ENCODE peak calls at places on chromosomes 6 and 20, in six cellular contexts. M, Q, C, I, B and A are unnamed samples.

GRCh38 chr6:105781248-105781647 is 304.9 kb upstream of the PRDM1 start:
- DNase-seq in M (peak), Q (no peak), C (no peak), I (no peak), B (no peak), A (no peak)

GRCh38 chr20:14481863-14482262 is 144.5 kb upstream of the FLRT3 start:
- DNase-seq in M (no peak), Q (peak), C (no peak), I (no peak), B (no peak), A (no peak)

GRCh38 chr6:37516076-37516919 is 16.6 kb upstream of the CCDC167 start:
- DNase-seq in M (no peak), Q (no peak), C (no peak), I (peak), B (peak), A (peak)

GRCh38 chr6:9204171-9204570 is 768.8 kb upstream of the SLC35B3 start:
- DNase-seq in M (no peak), Q (peak), C (peak), I (no peak), B (no peak), A (no peak)

GRCh38 chr6:83708970-83709747 is at the start of gene SNAP91:
- DNase-seq in M (no peak), Q (no peak), C (peak), I (peak), B (no peak), A (no peak)

GRCh38 chr20:62155428-62156253 is 12.1 kb downstream of the SS18L1 start:
- DNase-seq in M (no peak), Q (peak), C (no peak), I (no peak), B (no peak), A (peak)

GRCh38 chr20:58693226-58694006 is 816 bp downstream of the NPEPL1 start:
- DNase-seq in M (no peak), Q (no peak), C (peak), I (no peak), B (no peak), A (no peak)

GRCh38 chr20:11130554-11131166 is 456.9 kb upstream of the JAG1 start:
- DNase-seq in M (no peak), Q (no peak), C (no peak), I (no peak), B (peak), A (no peak)

GRCh38 chr6:161668665-161669064 is 394.8 kb upstream of the AGPAT4 start:
- DNase-seq in M (no peak), Q (no peak), C (no peak), I (no peak), B (no peak), A (no peak)

GRCh38 chr20:24469116-24470030 is at the start of gene SYNDIG1:
- DNase-seq in M (no peak), Q (no peak), C (peak), I (peak), B (no peak), A (no peak)

GRCh38 chr6:139336488-139336887 is 38.0 kb downstream of the CITED2 start:
- DNase-seq in M (no peak), Q (peak), C (no peak), I (no peak), B (no peak), A (no peak)

GRCh38 chr6:158414900-158415299 is 102.6 kb downstream of the TULP4 start:
- DNase-seq in M (no peak), Q (peak), C (no peak), I (no peak), B (no peak), A (no peak)

GRCh38 chr6:113960795-113961194 is 10.2 kb downstream of the HDAC2 start:
- DNase-seq in M (no peak), Q (no peak), C (no peak), I (no peak), B (no peak), A (no peak)

GRCh38 chr20:35555951-35556645 is 14.2 kb downstream of the ERGIC3 start:
- DNase-seq in M (no peak), Q (no peak), C (no peak), I (no peak), B (no peak), A (no peak)

GRCh38 chr6:44166591-44167184 is 8.1 kb downstream of the CAPN11 start:
- DNase-seq in M (peak), Q (no peak), C (no peak), I (no peak), B (no peak), A (no peak)

GRCh38 chr20:56839791-56840190 is 210.7 kb downstream of the TFAP2C start:
- DNase-seq in M (no peak), Q (no peak), C (no peak), I (no peak), B (no peak), A (no peak)

GRCh38 chr20:62735331-62735821 is 26.7 kb downstream of the NTSR1 start:
- DNase-seq in M (peak), Q (no peak), C (no peak), I (no peak), B (no peak), A (no peak)

GRCh38 chr6:5096482-5096881 is 11.3 kb downstream of the PPP1R3G start:
- DNase-seq in M (peak), Q (no peak), C (no peak), I (no peak), B (no peak), A (no peak)

GRCh38 chr20:45377191-45377775 is 842 bp downstream of the TP53TG5 start:
- DNase-seq in M (no peak), Q (no peak), C (no peak), I (no peak), B (no peak), A (no peak)

GRCh38 chr6:159996626-159997497 is 28.0 kb downstream of the IGF2R start:
- DNase-seq in M (no peak), Q (no peak), C (no peak), I (no peak), B (no peak), A (no peak)

GRCh38 chr6:93040375-93040774 is 379.0 kb downstream of the EPHA7 start:
- DNase-seq in M (no peak), Q (no peak), C (no peak), I (no peak), B (no peak), A (no peak)

GRCh38 chr6:42140051-42140450 is 2.4 kb downstream of the C6orf132 start:
- DNase-seq in M (no peak), Q (no peak), C (peak), I (no peak), B (no peak), A (no peak)

GRCh38 chr20:50456452-50457324 is 53.5 kb upstream of the PTPN1 start:
- DNase-seq in M (no peak), Q (no peak), C (no peak), I (peak), B (no peak), A (no peak)

GRCh38 chr20:62186887-62187866 is 4.3 kb downstream of the MTG2 start:
- DNase-seq in M (no peak), Q (peak), C (no peak), I (no peak), B (no peak), A (no peak)

GRCh38 chr20:51275816-51276215 is 252.9 kb upstream of the KCNG1 start:
- DNase-seq in M (no peak), Q (peak), C (no peak), I (no peak), B (no peak), A (no peak)

GRCh38 chr20:37464173-37464572 is 56.9 kb upstream of the NNAT start:
- DNase-seq in M (no peak), Q (no peak), C (no peak), I (no peak), B (no peak), A (no peak)

GRCh38 chr6:169931223-169931760 is 179.9 kb downstream of the ERMARD start:
- DNase-seq in M (no peak), Q (no peak), C (no peak), I (no peak), B (no peak), A (no peak)
- TF ChIP-seq SMC3 in M (no peak), Q (no peak), C (no peak), I (no peak), B (no peak), A (no peak)

DNA sequence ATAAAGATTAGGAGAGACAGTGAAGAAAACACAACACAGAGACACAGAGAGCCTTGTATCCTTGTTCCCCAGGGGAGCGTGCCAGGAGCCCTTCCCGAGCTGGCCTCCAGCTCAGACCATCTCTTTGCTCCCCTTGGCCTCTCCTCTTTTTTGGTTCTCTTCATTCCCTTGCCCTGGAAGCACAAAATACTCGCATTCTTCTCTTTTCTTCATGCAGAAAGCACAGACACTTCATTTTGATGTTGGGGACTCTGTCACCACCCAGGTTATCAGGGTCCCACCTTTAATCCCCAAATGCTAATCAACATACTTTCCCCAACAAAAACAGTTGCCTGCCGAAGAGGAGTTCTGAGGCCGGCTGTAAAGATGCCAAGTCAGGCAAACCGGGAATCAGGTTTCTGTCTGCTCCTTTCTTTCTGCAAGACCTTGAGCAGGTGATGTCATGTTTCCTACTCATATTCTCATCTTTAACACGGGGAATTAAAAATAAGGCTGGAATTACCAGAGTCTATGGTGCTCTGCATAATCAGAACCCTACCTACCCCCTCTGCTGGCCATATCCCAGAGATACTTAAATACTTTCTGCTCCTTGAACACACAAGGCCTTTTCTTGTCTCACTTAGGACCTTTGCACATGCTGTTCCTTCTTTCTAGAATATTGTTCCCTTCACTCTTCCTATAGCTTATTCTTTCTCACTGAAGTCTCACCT is 21.7 kb downstream of the TGM6 start:
- DNase-seq in M (no peak), Q (peak), C (peak), I (peak), B (no peak), A (peak)
- TF ChIP-seq SMC3 in M (no peak), Q (peak), C (peak), I (no peak), B (peak), A (peak)

GRCh38 chr20:17480696-17481095 is 50.5 kb downstream of the BFSP1 start:
- DNase-seq in M (no peak), Q (no peak), C (no peak), I (no peak), B (no peak), A (no peak)
- TF ChIP-seq SMC3 in M (no peak), Q (no peak), C (no peak), I (no peak), B (no peak), A (no peak)

DNA sequence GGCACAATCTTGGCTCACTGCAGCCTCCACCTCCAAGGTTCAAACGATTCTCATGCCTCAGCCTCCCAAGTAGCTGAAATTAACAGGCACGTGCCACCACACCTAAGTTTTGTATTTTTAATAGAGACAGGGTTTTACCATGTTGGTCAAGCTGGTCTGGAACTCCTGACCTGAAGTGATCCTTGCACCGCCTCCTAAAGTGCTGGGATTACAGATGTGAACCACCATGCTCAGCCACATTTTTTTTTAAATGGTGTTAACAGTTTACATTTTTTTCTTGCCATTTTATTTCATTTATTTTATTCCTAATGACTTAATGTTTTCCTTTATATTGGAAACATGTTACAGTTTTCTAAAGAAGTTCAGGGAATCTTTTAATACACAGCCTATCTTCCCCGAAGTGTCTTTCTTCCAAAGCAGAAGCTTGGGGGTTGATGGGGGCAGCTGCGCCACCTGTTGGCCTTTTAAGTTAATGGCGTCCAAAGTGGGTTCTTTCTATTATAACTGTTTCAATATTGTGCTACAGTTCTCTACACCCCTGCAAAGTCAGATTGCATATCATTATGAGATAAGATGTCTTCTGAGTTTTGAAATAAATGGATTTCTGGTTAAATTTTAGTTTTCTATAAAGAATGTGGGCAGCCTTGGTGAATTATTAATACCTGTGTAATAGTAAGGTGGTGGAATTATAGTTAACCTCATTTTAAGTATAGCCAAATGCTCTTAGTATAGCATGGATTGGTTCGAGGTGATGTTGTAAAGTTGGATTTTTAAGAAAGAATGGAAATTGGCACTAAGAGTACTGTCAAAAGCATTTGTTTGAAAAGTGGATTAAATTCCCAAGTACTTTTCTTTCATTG is 42.0 kb upstream of the PLCG1 start:
- DNase-seq in M (peak), Q (peak), C (peak), I (peak), B (no peak), A (peak)
- TF ChIP-seq SMC3 in M (peak), Q (peak), C (peak), I (peak), B (peak), A (peak)

GRCh38 chr6:52514514-52514913 is 62.3 kb downstream of the TRAM2 start:
- DNase-seq in M (peak), Q (peak), C (peak), I (no peak), B (no peak), A (no peak)
- TF ChIP-seq SMC3 in M (no peak), Q (no peak), C (no peak), I (no peak), B (no peak), A (no peak)

GRCh38 chr20:40535816-40536215 is 153.2 kb downstream of the MAFB start:
- DNase-seq in M (no peak), Q (no peak), C (no peak), I (no peak), B (no peak), A (no peak)

GRCh38 chr20:40536866-40537265 is 152.2 kb downstream of the MAFB start:
- DNase-seq in M (no peak), Q (no peak), C (no peak), I (no peak), B (no peak), A (no peak)

GRCh38 chr20:40532103-40532502 is 156.9 kb downstream of the MAFB start:
- DNase-seq in M (peak), Q (no peak), C (peak), I (no peak), B (no peak), A (peak)
- TF ChIP-seq SMC3 in M (peak), Q (no peak), C (no peak), I (no peak), B (peak), A (no peak)

GRCh38 chr6:3910264-3910663 is 61.1 kb downstream of the FAM50B start:
- DNase-seq in M (no peak), Q (no peak), C (no peak), I (no peak), B (no peak), A (no peak)

GRCh38 chr6:3912366-3913076 is 63.3 kb downstream of the FAM50B start:
- DNase-seq in M (no peak), Q (peak), C (no peak), I (no peak), B (no peak), A (peak)

GRCh38 chr6:3911130-3911529 is 62.0 kb downstream of the FAM50B start:
- DNase-seq in M (no peak), Q (no peak), C (no peak), I (no peak), B (no peak), A (no peak)

GRCh38 chr6:3913077-3913957 is 64.1 kb downstream of the FAM50B start:
- DNase-seq in M (peak), Q (peak), C (peak), I (no peak), B (no peak), A (peak)

GRCh38 chr6:3911614-3912336 is 62.6 kb downstream of the FAM50B start:
- DNase-seq in M (peak), Q (peak), C (peak), I (peak), B (no peak), A (peak)
- TF ChIP-seq SMC3 in M (no peak), Q (no peak), C (peak), I (no peak), B (no peak), A (peak)

GRCh38 chr6:119327810-119328209 is 21.8 kb downstream of the MAN1A1 start:
- DNase-seq in M (no peak), Q (no peak), C (no peak), I (no peak), B (no peak), A (no peak)

GRCh38 chr6:119328254-119328653 is 21.3 kb downstream of the MAN1A1 start:
- DNase-seq in M (no peak), Q (no peak), C (no peak), I (no peak), B (no peak), A (no peak)

GRCh38 chr6:119324718-119325117 is 24.8 kb downstream of the MAN1A1 start:
- DNase-seq in M (peak), Q (no peak), C (no peak), I (peak), B (no peak), A (no peak)

GRCh38 chr6:119325559-119326240 is 23.9 kb downstream of the MAN1A1 start:
- DNase-seq in M (peak), Q (no peak), C (no peak), I (no peak), B (no peak), A (peak)

DNA sequence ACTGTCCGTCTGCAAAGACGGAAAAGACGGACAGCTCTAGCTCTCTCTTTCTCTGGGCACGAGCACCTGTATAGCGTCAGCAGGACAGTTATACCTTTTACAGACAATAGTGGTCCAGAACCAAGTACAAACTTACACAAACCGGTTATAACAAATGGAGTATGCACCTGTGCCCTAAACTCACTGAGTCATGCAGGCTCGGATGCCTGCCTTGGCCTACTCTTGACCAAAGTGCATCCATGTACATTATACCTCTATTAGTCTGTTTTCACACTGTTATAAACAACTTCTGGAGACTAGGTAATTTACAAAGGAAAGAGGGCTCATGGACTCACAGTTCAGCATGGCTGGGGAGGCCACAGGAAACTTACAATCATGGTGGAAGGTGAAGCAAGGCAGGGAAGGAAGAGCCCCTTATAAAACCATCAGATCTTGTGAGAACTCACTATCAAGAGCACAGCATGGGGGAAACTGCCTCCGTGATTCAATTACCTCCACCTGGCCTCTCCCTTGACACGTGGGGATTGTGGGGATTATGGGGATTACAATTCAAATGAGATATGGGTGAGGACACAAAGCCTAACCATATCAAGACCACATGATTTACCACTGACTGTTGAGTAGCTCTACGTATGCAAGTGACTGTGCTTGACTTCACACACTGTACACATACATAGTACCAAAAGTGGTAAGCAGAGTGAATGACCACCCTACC is 23.1 kb downstream of the MAN1A1 start:
- DNase-seq in M (no peak), Q (no peak), C (no peak), I (no peak), B (no peak), A (no peak)
- TF ChIP-seq SMC3 in M (no peak), Q (no peak), C (no peak), I (no peak), B (no peak), A (no peak)

GRCh38 chr6:2986722-2987196 is 12.9 kb upstream of the NQO2 start:
- DNase-seq in M (no peak), Q (peak), C (no peak), I (no peak), B (no peak), A (no peak)
- TF ChIP-seq SMC3 in M (no peak), Q (no peak), C (no peak), I (no peak), B (no peak), A (no peak)